ENCODE peak calls at places on chromosomes 4 and X, in ten cellular contexts. E, H, U, X, G, A, C, R, W and T are unnamed samples.
A peak's percentile ranks its signal among the peaks of the same experiment; 100 is the strongest.

GRCh38 chr4:53026233-53026632 is 164.1 kb downstream of the RASL11B start:
- DNase-seq in C (no peak), W (no peak), G (no peak), R (no peak), H (no peak), U (no peak), X (no peak), E (no peak), A (no peak), T (no peak)

GRCh38 chr4:127533028-127533700 is 99.6 kb upstream of the INTU start:
- DNase-seq in C (peak; percentile 58), R (no peak), X (no peak), G (no peak), A (no peak), W (no peak), E (peak; percentile 76), H (no peak), U (no peak), T (no peak)

GRCh38 chr4:113446019-113446418 is 315.5 kb downstream of the CAMK2D start:
- DNase-seq in W (peak; percentile 92), A (no peak), E (no peak), H (no peak), X (no peak), C (peak; percentile 73), U (no peak), R (peak; percentile 32), G (no peak), T (peak; percentile 66)

GRCh38 chrX:101617211-101618191 is at the start of gene ARMCX6:
- DNase-seq in U (peak; percentile 21), A (no peak), C (peak; percentile 72), H (peak; percentile 76), W (peak; percentile 58), R (peak; percentile 59), X (peak; percentile 88), G (peak; percentile 60), E (peak; percentile 81), T (peak; percentile 49)

GRCh38 chr4:40238700-40239548 is 42.1 kb downstream of the RHOH start:
- DNase-seq in R (no peak), C (no peak), E (no peak), G (no peak), X (peak; percentile 64), A (no peak), H (no peak), U (no peak), W (no peak), T (no peak)

GRCh38 chrX:8987672-8988250 is 46.2 kb downstream of the FAM9B start:
- DNase-seq in R (no peak), H (no peak), G (no peak), X (no peak), C (no peak), W (no peak), A (no peak), U (no peak), E (no peak), T (no peak)

GRCh38 chr4:56655209-56655626 is 25.9 kb downstream of the HOPX start:
- DNase-seq in U (no peak), G (no peak), H (peak; percentile 37), C (no peak), X (peak; percentile 49), A (no peak), W (peak; percentile 14), E (peak; percentile 44), R (peak; percentile 20), T (peak; percentile 20)

GRCh38 chrX:75045369-75045768 is 110.7 kb downstream of the ABCB7 start:
- DNase-seq in X (no peak), A (no peak), W (no peak), C (no peak), G (no peak), E (no peak), R (no peak), U (no peak), H (no peak), T (no peak)

GRCh38 chr4:141021397-141022194 is 111.7 kb downstream of the RNF150 start:
- DNase-seq in G (no peak), H (peak; percentile 51), A (no peak), X (no peak), R (no peak), U (no peak), C (no peak), E (no peak), W (no peak), T (no peak)

GRCh38 chr4:7266525-7267292 is 74.4 kb downstream of the SORCS2 start:
- DNase-seq in U (peak; percentile 74), X (no peak), R (peak; percentile 4), W (peak; percentile 90), C (peak; percentile 87), A (no peak), H (no peak), G (peak; percentile 94), E (no peak), T (peak; percentile 69)

GRCh38 chrX:40607381-40607780 is 15.8 kb upstream of the MPC1L start:
- DNase-seq in G (no peak), A (no peak), W (no peak), E (no peak), X (no peak), H (no peak), C (peak; percentile 18), R (no peak), U (no peak), T (no peak)

GRCh38 chr4:138003248-138003647 is 238.9 kb downstream of the SLC7A11 start:
- DNase-seq in G (no peak), H (no peak), A (no peak), U (no peak), X (no peak), C (peak; percentile 32), R (no peak), W (no peak), E (no peak), T (no peak)

GRCh38 chr4:109957227-109957626 is 44.5 kb downstream of the EGF start:
- DNase-seq in X (no peak), W (no peak), A (no peak), U (no peak), E (no peak), G (no peak), C (no peak), R (no peak), H (no peak), T (no peak)

GRCh38 chr4:36394352-36394903 is 113.0 kb downstream of the DTHD1 start:
- DNase-seq in G (no peak), U (no peak), E (no peak), W (peak; percentile 6), H (no peak), X (no peak), A (no peak), R (no peak), C (no peak), T (no peak)

GRCh38 chr4:23889814-23890269 is at the start of gene PPARGC1A:
- DNase-seq in R (peak; percentile 37), C (peak; percentile 39), X (peak; percentile 74), W (no peak), A (no peak), G (no peak), U (no peak), H (peak; percentile 87), E (peak; percentile 51), T (no peak)

GRCh38 chrX:3326721-3327120 is 19.7 kb downstream of the MXRA5 start:
- DNase-seq in A (no peak), R (no peak), C (no peak), W (no peak), G (no peak), H (no peak), U (peak; percentile 71), X (no peak), E (no peak), T (no peak)

GRCh38 chr4:84497220-84497834 is 1.8 kb downstream of the NKX6-1 start:
- DNase-seq in G (no peak), A (no peak), H (no peak), W (no peak), E (peak; percentile 16), C (peak; percentile 67), R (no peak), U (no peak), X (no peak), T (no peak)

GRCh38 chrX:136146614-136147319 is 566 bp upstream of the FHL1 start:
- DNase-seq in W (peak; percentile 7), R (no peak), C (no peak), H (peak; percentile 49), E (no peak), U (no peak), G (no peak), A (no peak), X (peak; percentile 48), T (no peak)

GRCh38 chr4:152936446-152937279 is 540 bp downstream of the FHDC1 start:
- DNase-seq in A (peak; percentile 75), X (peak; percentile 70), U (no peak), E (no peak), H (peak; percentile 39), W (peak; percentile 21), G (no peak), R (peak; percentile 23), C (peak; percentile 13), T (peak; percentile 44)

GRCh38 chr4:186169942-186170802 is 21.2 kb upstream of the CYP4V2 start:
- DNase-seq in X (no peak), U (no peak), E (no peak), R (no peak), H (no peak), W (peak; percentile 6), G (no peak), A (no peak), C (no peak), T (no peak)
- TF ChIP-seq CTCF in X (no peak), U (no peak), E (no peak), R (no peak), H (no peak), W (no peak), G (peak; percentile 15), A (no peak), C (peak; percentile 6), T (no peak)

GRCh38 chr4:77157859-77158486 is 966 bp downstream of the CCNG2 start:
- DNase-seq in E (peak; percentile 91), G (peak; percentile 89), A (peak; percentile 91), C (peak; percentile 92), X (peak; percentile 93), W (peak; percentile 68), R (peak; percentile 87), H (peak; percentile 94), U (no peak), T (peak; percentile 89)
- TF ChIP-seq CTCF in E (peak; percentile 30), G (no peak), A (no peak), C (no peak), X (no peak), W (no peak), R (no peak), H (no peak), U (no peak), T (no peak)

DNA sequence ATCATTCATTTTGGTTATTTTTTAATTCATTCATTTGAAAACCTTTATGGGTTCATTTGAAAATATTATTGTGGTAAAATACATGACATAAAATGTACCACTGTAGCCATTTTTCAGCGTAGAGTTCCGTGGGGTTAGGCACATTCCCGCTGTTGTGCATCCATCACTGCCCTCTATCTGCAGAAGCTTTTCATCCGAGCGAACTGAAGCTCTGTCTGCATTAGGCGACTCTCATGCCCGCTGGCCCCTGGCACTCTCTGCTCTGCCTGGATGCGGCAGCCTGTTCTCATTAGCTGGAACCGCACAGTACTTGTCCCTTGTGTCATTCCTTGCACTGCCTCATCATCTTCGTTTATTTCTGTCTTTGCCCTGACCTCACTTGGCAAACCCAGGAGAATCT is 17.5 kb downstream of the CFAP99 start:
- DNase-seq in C (peak; percentile 43), U (no peak), W (no peak), G (no peak), E (no peak), R (no peak), H (no peak), A (no peak), X (no peak), T (no peak)
- TF ChIP-seq CTCF in C (peak; percentile 60), U (peak; percentile 44), W (peak; percentile 24), G (peak; percentile 60), E (no peak), R (no peak), H (peak; percentile 22), A (no peak), X (no peak), T (no peak)

GRCh38 chrX:49838374-49838773 is 9.3 kb downstream of the PAGE4 start:
- DNase-seq in C (peak; percentile 31), H (peak; percentile 22), G (peak; percentile 4), W (peak; percentile 35), X (no peak), U (no peak), A (no peak), R (peak; percentile 30), E (no peak), T (peak; percentile 19)
- TF ChIP-seq CTCF in C (peak; percentile 60), H (peak; percentile 39), G (peak; percentile 68), W (peak; percentile 67), X (no peak), U (peak; percentile 63), A (peak; percentile 78), R (peak; percentile 18), E (peak; percentile 57), T (peak; percentile 67)